ENCODE peak calls at places on chromosomes 7 and 10, in four cellular contexts. One of them, this sample, is unnamed.

GRCh38 chr10:8037199-8037801 is 17.2 kb upstream of the GATA3 start:
- DNase-seq in neuronal stem cell: peak
- DNase-seq in H9: no peak
- DNase-seq in trophoblast cell: peak
- DNase-seq in this sample: no peak

GRCh38 chr7:28070311-28071055 is 110.1 kb downstream of the JAZF1 start:
- DNase-seq in neuronal stem cell: no peak
- DNase-seq in H9: no peak
- DNase-seq in trophoblast cell: no peak
- DNase-seq in this sample: no peak

GRCh38 chr7:7972927-7973594 is 4.5 kb downstream of the GLCCI1 start:
- DNase-seq in neuronal stem cell: no peak
- DNase-seq in H9: no peak
- DNase-seq in trophoblast cell: no peak
- DNase-seq in this sample: peak

GRCh38 chr10:72133517-72133916 is 45.2 kb upstream of the SPOCK2 start:
- DNase-seq in neuronal stem cell: no peak
- DNase-seq in H9: no peak
- DNase-seq in trophoblast cell: peak
- DNase-seq in this sample: peak

GRCh38 chr10:97412891-97413304 is 11.8 kb upstream of the RRP12 start:
- DNase-seq in neuronal stem cell: no peak
- DNase-seq in H9: no peak
- DNase-seq in trophoblast cell: peak
- DNase-seq in this sample: no peak

GRCh38 chr10:128884496-128884895 is 582.5 kb upstream of the MGMT start:
- DNase-seq in neuronal stem cell: no peak
- DNase-seq in H9: no peak
- DNase-seq in trophoblast cell: no peak
- DNase-seq in this sample: no peak

GRCh38 chr10:64329510-64329909 is 808.3 kb downstream of the REEP3 start:
- DNase-seq in neuronal stem cell: no peak
- DNase-seq in H9: no peak
- DNase-seq in trophoblast cell: no peak
- DNase-seq in this sample: no peak

GRCh38 chr7:106218546-106218945 is 66.2 kb downstream of the NAMPT start:
- DNase-seq in neuronal stem cell: no peak
- DNase-seq in H9: no peak
- DNase-seq in trophoblast cell: no peak
- DNase-seq in this sample: no peak

GRCh38 chr10:48429309-48429708 is 122.8 kb downstream of the MAPK8 start:
- DNase-seq in neuronal stem cell: no peak
- DNase-seq in H9: no peak
- DNase-seq in trophoblast cell: no peak
- DNase-seq in this sample: no peak

GRCh38 chr10:106132956-106133355 is 1031.5 kb downstream of the SORCS1 start:
- DNase-seq in neuronal stem cell: no peak
- DNase-seq in H9: no peak
- DNase-seq in trophoblast cell: no peak
- DNase-seq in this sample: no peak

GRCh38 chr7:108307246-108307982 is 148.8 kb downstream of the NRCAM start:
- DNase-seq in neuronal stem cell: no peak
- DNase-seq in H9: no peak
- DNase-seq in trophoblast cell: no peak
- DNase-seq in this sample: no peak

GRCh38 chr7:601573-602340 is 82.1 kb upstream of the PDGFA start:
- DNase-seq in neuronal stem cell: no peak
- DNase-seq in H9: no peak
- DNase-seq in trophoblast cell: peak
- DNase-seq in this sample: no peak

GRCh38 chr7:81064446-81064845 is 145.6 kb upstream of the SEMA3C start:
- DNase-seq in neuronal stem cell: no peak
- DNase-seq in H9: no peak
- DNase-seq in trophoblast cell: peak
- DNase-seq in this sample: peak

GRCh38 chr7:158816995-158817394 is 12.3 kb downstream of the ESYT2 start:
- DNase-seq in neuronal stem cell: no peak
- DNase-seq in H9: no peak
- DNase-seq in trophoblast cell: peak
- DNase-seq in this sample: no peak

GRCh38 chr7:157856873-157857577 is 520.2 kb downstream of the DNAJB6 start:
- DNase-seq in neuronal stem cell: no peak
- DNase-seq in H9: no peak
- DNase-seq in trophoblast cell: no peak
- DNase-seq in this sample: no peak

GRCh38 chr7:107879400-107880035 is 11.5 kb upstream of the DLD start:
- DNase-seq in neuronal stem cell: no peak
- DNase-seq in H9: no peak
- DNase-seq in trophoblast cell: peak
- DNase-seq in this sample: peak

GRCh38 chr7:155917836-155918385 is 105.6 kb upstream of the SHH start:
- DNase-seq in neuronal stem cell: no peak
- DNase-seq in H9: no peak
- DNase-seq in trophoblast cell: no peak
- DNase-seq in this sample: peak

GRCh38 chr7:93921607-93922446 is at the start of gene GNG11:
- DNase-seq in neuronal stem cell: peak
- DNase-seq in H9: peak
- DNase-seq in trophoblast cell: peak
- DNase-seq in this sample: peak

GRCh38 chr10:4391683-4392082 is 434.3 kb upstream of the AKR1E2 start:
- DNase-seq in neuronal stem cell: peak
- DNase-seq in H9: no peak
- DNase-seq in trophoblast cell: no peak
- DNase-seq in this sample: no peak

GRCh38 chr7:140230862-140231778 is 54.3 kb upstream of the KDM7A start:
- DNase-seq in neuronal stem cell: peak
- DNase-seq in H9: peak
- DNase-seq in trophoblast cell: peak
- DNase-seq in this sample: peak

GRCh38 chr7:92944633-92945032 is 108.3 kb upstream of the CDK6 start:
- DNase-seq in neuronal stem cell: no peak
- DNase-seq in H9: no peak
- DNase-seq in trophoblast cell: no peak
- DNase-seq in this sample: no peak

GRCh38 chr7:154505362-154505761 is 453.2 kb downstream of the DPP6 start:
- DNase-seq in neuronal stem cell: no peak
- DNase-seq in H9: no peak
- DNase-seq in trophoblast cell: no peak
- DNase-seq in this sample: no peak

GRCh38 chr10:114061148-114061547 is 17.5 kb downstream of the ADRB1 start:
- DNase-seq in neuronal stem cell: no peak
- DNase-seq in H9: no peak
- DNase-seq in trophoblast cell: no peak
- DNase-seq in this sample: no peak

GRCh38 chr10:75926763-75927162 is 495.3 kb downstream of the LRMDA start:
- DNase-seq in neuronal stem cell: no peak
- DNase-seq in H9: no peak
- DNase-seq in trophoblast cell: peak
- DNase-seq in this sample: no peak

GRCh38 chr10:104488046-104488832 is 134.6 kb downstream of the CFAP58 start:
- DNase-seq in neuronal stem cell: peak
- DNase-seq in H9: no peak
- DNase-seq in trophoblast cell: no peak
- DNase-seq in this sample: no peak

GRCh38 chr7:17233643-17234397 is 64.6 kb upstream of the AHR start:
- DNase-seq in neuronal stem cell: no peak
- DNase-seq in H9: no peak
- DNase-seq in trophoblast cell: peak
- DNase-seq in this sample: peak

GRCh38 chr7:128459394-128459878 is 3.8 kb downstream of the HILPDA start:
- DNase-seq in neuronal stem cell: peak
- DNase-seq in H9: peak
- DNase-seq in trophoblast cell: peak
- DNase-seq in this sample: peak

GRCh38 chr10:17974505-17974904 is 22.8 kb downstream of the SLC39A12 start:
- DNase-seq in neuronal stem cell: no peak
- DNase-seq in H9: no peak
- DNase-seq in trophoblast cell: no peak
- DNase-seq in this sample: no peak

GRCh38 chr10:97907211-97907610 is 57.6 kb downstream of the GOLGA7B start:
- DNase-seq in neuronal stem cell: no peak
- DNase-seq in H9: no peak
- DNase-seq in trophoblast cell: no peak
- DNase-seq in this sample: no peak

GRCh38 chr7:70696139-70696782 is 435.7 kb upstream of the GALNT17 start:
- DNase-seq in neuronal stem cell: peak
- DNase-seq in H9: no peak
- DNase-seq in trophoblast cell: no peak
- DNase-seq in this sample: peak

GRCh38 chr10:1057106-1057657 is 997 bp downstream of the WDR37 start:
- DNase-seq in neuronal stem cell: no peak
- DNase-seq in H9: no peak
- DNase-seq in trophoblast cell: no peak
- DNase-seq in this sample: peak

GRCh38 chr10:94125856-94126255 is 132.1 kb downstream of the PLCE1 start:
- DNase-seq in neuronal stem cell: no peak
- DNase-seq in H9: no peak
- DNase-seq in trophoblast cell: peak
- DNase-seq in this sample: peak

GRCh38 chr10:90138844-90139243 is 437.5 kb downstream of the KIF20B start:
- DNase-seq in neuronal stem cell: no peak
- DNase-seq in H9: no peak
- DNase-seq in trophoblast cell: peak
- DNase-seq in this sample: peak
- H3K4ac ChIP-seq in neuronal stem cell: no peak
- H3K4ac ChIP-seq in H9: no peak
- H3K4ac ChIP-seq in trophoblast cell: no peak
- H3K4ac ChIP-seq in this sample: no peak

DNA sequence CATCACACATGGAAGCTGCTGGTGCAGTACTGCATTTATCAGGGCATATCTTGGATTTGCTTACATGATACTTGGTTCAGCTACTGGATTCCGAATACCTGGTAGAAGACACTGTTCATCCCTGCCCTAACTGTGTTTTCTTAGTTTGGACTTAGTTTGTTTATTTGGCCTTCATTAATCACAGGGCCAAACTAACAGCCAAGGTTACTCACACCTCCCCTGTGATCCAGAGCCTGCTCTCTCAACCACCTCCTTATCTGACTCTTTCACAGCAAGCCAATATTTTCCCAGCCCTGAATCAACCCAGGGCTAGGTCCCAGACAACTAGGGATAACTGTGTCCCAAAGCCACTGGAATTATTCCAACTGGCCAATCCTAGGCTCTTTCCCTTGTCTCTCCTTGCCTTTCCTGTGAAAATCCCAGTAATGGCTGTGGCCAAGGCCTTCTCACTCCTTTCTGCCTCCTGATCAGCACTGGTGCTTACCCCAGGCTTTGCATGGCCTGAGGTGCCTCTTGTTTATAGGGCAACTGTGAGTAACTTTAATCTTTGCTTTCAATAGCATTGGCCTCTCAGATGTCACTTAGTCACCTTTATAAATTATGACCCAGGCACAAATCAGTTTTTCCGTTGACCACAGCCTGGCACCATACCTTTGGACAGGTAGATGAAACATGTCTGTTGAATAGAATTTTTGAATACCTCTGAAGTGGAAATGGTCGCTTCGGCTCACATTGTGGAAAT is 9.3 kb upstream of the JCAD start:
- DNase-seq in neuronal stem cell: no peak
- DNase-seq in H9: no peak
- DNase-seq in trophoblast cell: no peak
- DNase-seq in this sample: peak
- H3K4ac ChIP-seq in neuronal stem cell: no peak
- H3K4ac ChIP-seq in H9: no peak
- H3K4ac ChIP-seq in trophoblast cell: no peak
- H3K4ac ChIP-seq in this sample: no peak

GRCh38 chr10:43931308-43931930 is 282.7 kb upstream of the ZNF32 start:
- DNase-seq in neuronal stem cell: no peak
- DNase-seq in H9: peak
- DNase-seq in trophoblast cell: peak
- DNase-seq in this sample: peak
- H3K4ac ChIP-seq in neuronal stem cell: no peak
- H3K4ac ChIP-seq in H9: no peak
- H3K4ac ChIP-seq in trophoblast cell: no peak
- H3K4ac ChIP-seq in this sample: no peak

GRCh38 chr7:51080622-51081269 is 235.9 kb downstream of the COBL start:
- DNase-seq in neuronal stem cell: peak
- DNase-seq in H9: peak
- DNase-seq in trophoblast cell: no peak
- DNase-seq in this sample: no peak
- H3K4ac ChIP-seq in neuronal stem cell: no peak
- H3K4ac ChIP-seq in H9: peak
- H3K4ac ChIP-seq in trophoblast cell: no peak
- H3K4ac ChIP-seq in this sample: no peak

DNA sequence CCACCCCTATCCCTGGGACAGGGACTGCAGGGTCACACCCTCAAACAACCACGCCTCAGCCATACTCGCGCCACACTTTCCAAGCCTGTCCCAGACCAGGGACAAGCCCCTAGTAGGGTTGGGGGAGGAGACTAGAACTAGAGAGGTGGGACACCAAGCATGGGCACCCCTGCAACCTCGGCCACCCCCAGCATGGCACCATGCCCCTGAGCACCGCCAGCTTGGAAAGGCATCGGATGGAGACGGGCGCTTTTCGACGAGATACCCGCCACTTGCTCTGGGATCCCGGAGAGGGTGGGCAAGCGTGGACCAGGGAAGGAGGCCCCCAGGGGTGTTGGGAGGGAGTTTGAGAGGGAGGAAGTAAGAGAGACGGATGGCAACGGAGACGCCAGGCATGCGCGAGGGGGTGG is 13.1 kb upstream of the KMT2E start:
- DNase-seq in neuronal stem cell: no peak
- DNase-seq in H9: no peak
- DNase-seq in trophoblast cell: no peak
- DNase-seq in this sample: no peak
- H3K4ac ChIP-seq in neuronal stem cell: no peak
- H3K4ac ChIP-seq in H9: no peak
- H3K4ac ChIP-seq in trophoblast cell: peak
- H3K4ac ChIP-seq in this sample: no peak